ENCODE peak calls at places on chromosome 11, in eight cellular contexts. F, S, K, U, O, W, N and B are unnamed samples.
A peak's percentile ranks its signal among the peaks of the same experiment; 100 is the strongest.

GRCh38 chr11:107587306-107587979 is 3.5 kb upstream of the ELMOD1 start:
- DNase-seq in F (no peak), S (no peak), K (no peak), U (no peak), O (peak; percentile 63), W (no peak), N (peak; percentile 32), B (no peak)

GRCh38 chr11:116148056-116148455 is 624.7 kb downstream of the BUD13 start:
- DNase-seq in F (peak; percentile 75), S (no peak), K (no peak), U (no peak), O (no peak), W (no peak), N (no peak), B (no peak)

GRCh38 chr11:17161515-17161914 is 46.3 kb downstream of the PIK3C2A start:
- DNase-seq in F (no peak), S (no peak), K (no peak), U (no peak), O (no peak), W (no peak), N (no peak), B (no peak)

GRCh38 chr11:45294499-45294898 is 8.4 kb upstream of the SYT13 start:
- DNase-seq in F (no peak), S (no peak), K (no peak), U (no peak), O (no peak), W (no peak), N (no peak), B (no peak)

GRCh38 chr11:17412488-17413180 is 24.2 kb upstream of the KCNJ11 start:
- DNase-seq in F (peak; percentile 34), S (no peak), K (no peak), U (no peak), O (no peak), W (no peak), N (no peak), B (no peak)

GRCh38 chr11:102727890-102728289 is 3.1 kb upstream of the MMP8 start:
- DNase-seq in F (no peak), S (peak; percentile 52), K (no peak), U (no peak), O (peak; percentile 96), W (no peak), N (peak; percentile 64), B (no peak)

GRCh38 chr11:103069367-103069766 is 22.6 kb downstream of the DCUN1D5 start:
- DNase-seq in F (no peak), S (no peak), K (no peak), U (no peak), O (no peak), W (no peak), N (no peak), B (no peak)

GRCh38 chr11:46064221-46064620 is 57.0 kb downstream of the PHF21A start:
- DNase-seq in F (peak; percentile 44), S (no peak), K (no peak), U (no peak), O (peak; percentile 64), W (no peak), N (no peak), B (no peak)

GRCh38 chr11:94544832-94545640 is 1.3 kb downstream of the FUT4 start:
- DNase-seq in F (peak; percentile 51), S (no peak), K (peak; percentile 74), U (no peak), O (no peak), W (peak; percentile 78), N (no peak), B (peak; percentile 71)

GRCh38 chr11:62141111-62142042 is 17.6 kb downstream of the INCENP start:
- DNase-seq in F (no peak), S (no peak), K (peak; percentile 48), U (no peak), O (no peak), W (peak; percentile 51), N (no peak), B (peak; percentile 63)

GRCh38 chr11:44632466-44633123 is 67.1 kb downstream of the CD82 start:
- DNase-seq in F (peak; percentile 76), S (no peak), K (peak; percentile 54), U (no peak), O (no peak), W (no peak), N (no peak), B (no peak)

GRCh38 chr11:48683226-48683720 is 194.7 kb downstream of the OR4A47 start:
- DNase-seq in F (no peak), S (no peak), K (no peak), U (no peak), O (no peak), W (no peak), N (no peak), B (no peak)

GRCh38 chr11:13033760-13034533 is 24.8 kb downstream of the RASSF10 start:
- DNase-seq in F (no peak), S (no peak), K (no peak), U (no peak), O (no peak), W (no peak), N (no peak), B (no peak)

GRCh38 chr11:131914299-131914902 is 544.0 kb downstream of the NTM start:
- DNase-seq in F (no peak), S (no peak), K (no peak), U (no peak), O (peak; percentile 44), W (no peak), N (no peak), B (no peak)

GRCh38 chr11:47409440-47410403 is 1.3 kb downstream of the SLC39A13 start:
- DNase-seq in F (no peak), S (no peak), K (no peak), U (no peak), O (no peak), W (peak; percentile 71), N (peak; percentile 70), B (no peak)

GRCh38 chr11:71369411-71369810 is 78.8 kb downstream of the DHCR7 start:
- DNase-seq in F (no peak), S (no peak), K (no peak), U (no peak), O (no peak), W (no peak), N (no peak), B (no peak)

GRCh38 chr11:71370020-71370747 is 78.0 kb downstream of the DHCR7 start:
- DNase-seq in F (no peak), S (no peak), K (no peak), U (no peak), O (no peak), W (no peak), N (no peak), B (no peak)

GRCh38 chr11:71371674-71372069 is 76.5 kb downstream of the DHCR7 start:
- DNase-seq in F (no peak), S (no peak), K (no peak), U (no peak), O (no peak), W (no peak), N (no peak), B (no peak)

GRCh38 chr11:71372693-71373657 is 75.2 kb downstream of the DHCR7 start:
- DNase-seq in F (peak; percentile 35), S (no peak), K (no peak), U (peak; percentile 10), O (peak; percentile 50), W (no peak), N (peak; percentile 17), B (no peak)

DNA sequence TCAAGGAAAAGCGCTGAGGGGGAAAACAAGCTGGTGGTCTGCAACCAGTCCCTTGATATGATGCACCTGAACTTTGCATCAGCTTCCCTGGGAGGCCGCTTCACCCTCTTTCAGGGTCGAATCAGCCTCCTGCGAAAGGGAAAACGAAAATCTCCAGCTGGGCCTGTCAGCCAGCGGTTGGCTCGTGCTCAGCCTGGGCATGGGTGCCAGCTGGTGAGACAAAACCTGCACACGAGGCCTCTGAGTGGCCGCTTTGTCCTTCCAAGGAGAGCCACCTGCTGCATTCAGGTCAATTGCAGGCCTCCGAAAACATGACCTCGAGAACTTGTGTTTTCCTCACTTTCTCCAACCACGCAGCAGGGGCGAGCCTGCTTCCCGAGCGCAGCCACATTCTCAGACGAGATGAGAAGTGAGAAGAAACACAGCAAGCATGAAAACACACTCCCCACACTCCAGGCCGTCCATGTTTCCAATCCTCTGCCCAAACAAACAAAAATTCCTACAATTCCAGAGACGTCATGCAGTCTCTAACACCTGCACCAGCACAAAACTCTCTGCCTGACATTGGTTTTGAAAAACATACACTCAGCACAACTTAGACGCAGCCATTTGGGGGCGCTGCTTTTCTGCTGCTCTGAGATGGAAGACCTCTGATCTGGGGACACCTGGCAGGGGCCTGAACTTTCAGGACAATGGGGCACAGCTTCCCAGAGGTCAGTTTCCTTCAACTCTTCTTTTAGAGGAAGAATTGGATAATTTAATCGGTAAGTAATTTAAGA is 77.1 kb downstream of the DHCR7 start:
- DNase-seq in F (peak; percentile 74), S (no peak), K (no peak), U (no peak), O (no peak), W (no peak), N (no peak), B (no peak)
- TF ChIP-seq CTCF in F (peak; percentile 80), S (no peak), K (no peak), U (no peak), O (no peak), W (no peak), N (no peak), B (no peak)

GRCh38 chr11:120527111-120527748 is 15.7 kb downstream of the GRIK4 start:
- DNase-seq in F (peak; percentile 94), S (no peak), K (no peak), U (no peak), O (peak; percentile 57), W (no peak), N (no peak), B (no peak)
- TF ChIP-seq CTCF in F (peak; percentile 38), S (no peak), K (no peak), U (peak; percentile 5), O (no peak), W (no peak), N (no peak), B (peak; percentile 64)

DNA sequence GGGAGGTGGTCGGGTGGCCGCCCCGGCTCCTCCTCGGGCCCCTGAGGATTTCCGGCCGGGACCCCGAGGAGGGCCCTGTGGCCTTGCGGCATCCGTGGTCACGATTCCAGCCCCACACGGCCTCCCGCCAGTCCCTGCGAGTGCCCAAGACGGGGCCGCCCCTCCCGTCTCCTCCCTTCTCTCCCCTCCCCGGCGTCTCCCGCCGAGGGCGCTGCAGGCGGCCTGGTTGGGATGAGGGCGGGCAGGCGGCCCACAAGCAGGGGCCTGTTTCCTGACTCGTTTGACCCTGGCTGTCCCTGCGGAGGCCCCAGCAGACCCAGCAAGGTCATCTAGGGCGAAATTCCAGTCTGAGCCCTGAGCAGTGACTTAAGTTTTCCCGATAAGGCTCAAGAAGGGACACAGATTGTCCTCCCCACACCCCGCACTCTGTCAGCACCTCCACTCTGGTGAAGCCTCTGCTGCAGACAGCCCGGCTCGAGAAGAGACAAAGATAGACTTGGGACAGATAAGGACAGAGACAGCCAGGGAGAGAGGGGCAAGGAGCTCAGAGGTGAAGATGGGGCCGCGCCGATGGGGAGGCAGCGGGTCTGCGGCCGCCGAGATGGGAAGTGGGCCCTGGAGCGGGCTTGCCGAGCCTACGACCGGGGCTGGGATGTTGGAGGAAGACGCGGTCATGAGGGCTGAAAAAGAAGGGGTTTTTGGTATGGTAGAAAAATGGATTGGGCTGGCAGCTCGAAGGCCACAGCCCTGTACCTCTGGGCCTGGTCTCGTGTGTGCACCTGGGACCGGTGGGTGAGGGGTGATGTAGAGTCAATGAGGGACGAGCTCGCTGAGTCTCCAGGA is 95.0 kb downstream of the SWAP70 start:
- DNase-seq in F (peak; percentile 64), S (no peak), K (peak; percentile 93), U (no peak), O (peak; percentile 64), W (peak; percentile 90), N (peak; percentile 61), B (no peak)
- TF ChIP-seq CTCF in F (peak; percentile 27), S (peak; percentile 68), K (no peak), U (peak; percentile 45), O (peak; percentile 44), W (no peak), N (peak; percentile 34), B (no peak)

GRCh38 chr11:65391007-65391406 is 4.6 kb downstream of the FRMD8 start:
- DNase-seq in F (peak; percentile 62), S (no peak), K (no peak), U (no peak), O (peak; percentile 37), W (no peak), N (no peak), B (no peak)
- TF ChIP-seq CTCF in F (peak; percentile 0), S (no peak), K (no peak), U (no peak), O (peak; percentile 13), W (peak; percentile 7), N (no peak), B (no peak)